ENCODE peak calls at places on chromosomes 13 and 19, in seven cellular contexts. V, Q, G, W, M, I and U are unnamed samples.

GRCh38 chr19:18099623-18099995 is 2.0 kb downstream of the MAST3 start:
- DNase-seq in V (no peak), Q (no peak), G (no peak), W (no peak), M (peak), I (no peak), U (no peak)

GRCh38 chr19:42683917-42684513 is 56.3 kb downstream of the PSG3 start:
- DNase-seq in V (no peak), Q (peak), G (no peak), W (no peak), M (no peak), I (no peak), U (no peak)

GRCh38 chr13:74040200-74040599 is 94.0 kb downstream of the KLF12 start:
- DNase-seq in V (no peak), Q (peak), G (no peak), W (peak), M (no peak), I (peak), U (no peak)

GRCh38 chr13:38417727-38418126 is 68.1 kb downstream of the UFM1 start:
- DNase-seq in V (no peak), Q (peak), G (no peak), W (no peak), M (no peak), I (no peak), U (no peak)

GRCh38 chr13:74036373-74036772 is 97.8 kb downstream of the KLF12 start:
- DNase-seq in V (no peak), Q (no peak), G (no peak), W (no peak), M (no peak), I (no peak), U (no peak)

GRCh38 chr13:52067237-52067636 is 42.7 kb downstream of the UTP14C start:
- DNase-seq in V (no peak), Q (peak), G (no peak), W (no peak), M (no peak), I (no peak), U (no peak)

GRCh38 chr13:113407103-113407530 is 43.2 kb upstream of the GRTP1 start:
- DNase-seq in V (no peak), Q (no peak), G (peak), W (no peak), M (peak), I (no peak), U (peak)

GRCh38 chr19:39038098-39038497 is 5.7 kb upstream of the FBXO27 start:
- DNase-seq in V (no peak), Q (peak), G (peak), W (peak), M (peak), I (no peak), U (no peak)

GRCh38 chr19:42197375-42197817 is 20.1 kb downstream of the DEDD2 start:
- DNase-seq in V (peak), Q (no peak), G (no peak), W (no peak), M (no peak), I (no peak), U (no peak)

GRCh38 chr19:51006406-51006805 is 5.0 kb upstream of the KLK8 start:
- DNase-seq in V (no peak), Q (no peak), G (no peak), W (no peak), M (no peak), I (no peak), U (no peak)

GRCh38 chr13:112103971-112104872 is 37.3 kb downstream of the SOX1 start:
- DNase-seq in V (no peak), Q (no peak), G (no peak), W (no peak), M (peak), I (no peak), U (no peak)

GRCh38 chr13:30991922-30992321 is 59.5 kb downstream of the TEX26 start:
- DNase-seq in V (no peak), Q (no peak), G (peak), W (no peak), M (no peak), I (no peak), U (peak)

GRCh38 chr13:113903361-113903760 is 39.5 kb upstream of the GAS6 start:
- DNase-seq in V (peak), Q (no peak), G (no peak), W (no peak), M (no peak), I (no peak), U (no peak)

GRCh38 chr19:55189424-55189823 is 9.3 kb upstream of the SYT5 start:
- DNase-seq in V (no peak), Q (peak), G (peak), W (peak), M (no peak), I (no peak), U (no peak)

GRCh38 chr19:18097993-18098890 is 664 bp downstream of the MAST3 start:
- DNase-seq in V (no peak), Q (no peak), G (no peak), W (no peak), M (peak), I (no peak), U (no peak)

GRCh38 chr13:21318891-21319532 is 140.1 kb downstream of the ZDHHC20 start:
- DNase-seq in V (no peak), Q (no peak), G (peak), W (no peak), M (no peak), I (no peak), U (no peak)

GRCh38 chr13:50387124-50387581 is 371.9 kb downstream of the KCNRG start:
- DNase-seq in V (no peak), Q (no peak), G (peak), W (peak), M (peak), I (peak), U (peak)

GRCh38 chr13:62512194-62513141 is 1096.8 kb upstream of the PCDH20 start:
- DNase-seq in V (no peak), Q (peak), G (peak), W (peak), M (peak), I (no peak), U (no peak)

GRCh38 chr19:31253816-31254551 is 95.3 kb downstream of the TSHZ3 start:
- DNase-seq in V (no peak), Q (no peak), G (no peak), W (no peak), M (no peak), I (no peak), U (no peak)

GRCh38 chr19:2048959-2049740 is 1.9 kb downstream of the MKNK2 start:
- DNase-seq in V (peak), Q (no peak), G (peak), W (no peak), M (peak), I (no peak), U (peak)

GRCh38 chr19:30587869-30588268 is 215.7 kb downstream of the ZNF536 start:
- DNase-seq in V (no peak), Q (no peak), G (no peak), W (no peak), M (no peak), I (no peak), U (no peak)

GRCh38 chr13:85567909-85568308 is 231.3 kb downstream of the SLITRK6 start:
- DNase-seq in V (no peak), Q (no peak), G (no peak), W (no peak), M (no peak), I (no peak), U (no peak)

GRCh38 chr13:110653271-110653670 is 37.9 kb downstream of the NAXD start:
- DNase-seq in V (no peak), Q (no peak), G (no peak), W (no peak), M (no peak), I (no peak), U (no peak)

GRCh38 chr13:40206241-40207109 is 460.0 kb downstream of the FOXO1 start:
- DNase-seq in V (no peak), Q (no peak), G (no peak), W (no peak), M (no peak), I (no peak), U (no peak)

GRCh38 chr19:39138221-39139211 is 12.9 kb downstream of the PAK4 start:
- DNase-seq in V (no peak), Q (no peak), G (no peak), W (no peak), M (peak), I (no peak), U (peak)

GRCh38 chr19:8316351-8317125 is 4.6 kb downstream of the NDUFA7 start:
- DNase-seq in V (no peak), Q (no peak), G (no peak), W (no peak), M (peak), I (no peak), U (peak)
- H3K27ac ChIP-seq in V (no peak), Q (no peak), G (no peak), W (no peak), M (no peak), I (peak), U (peak)

GRCh38 chr19:782195-783043 is 14.8 kb upstream of the PTBP1 start:
- DNase-seq in V (no peak), Q (peak), G (no peak), W (no peak), M (peak), I (no peak), U (no peak)
- H3K27ac ChIP-seq in V (no peak), Q (peak), G (peak), W (peak), M (peak), I (peak), U (peak)

DNA sequence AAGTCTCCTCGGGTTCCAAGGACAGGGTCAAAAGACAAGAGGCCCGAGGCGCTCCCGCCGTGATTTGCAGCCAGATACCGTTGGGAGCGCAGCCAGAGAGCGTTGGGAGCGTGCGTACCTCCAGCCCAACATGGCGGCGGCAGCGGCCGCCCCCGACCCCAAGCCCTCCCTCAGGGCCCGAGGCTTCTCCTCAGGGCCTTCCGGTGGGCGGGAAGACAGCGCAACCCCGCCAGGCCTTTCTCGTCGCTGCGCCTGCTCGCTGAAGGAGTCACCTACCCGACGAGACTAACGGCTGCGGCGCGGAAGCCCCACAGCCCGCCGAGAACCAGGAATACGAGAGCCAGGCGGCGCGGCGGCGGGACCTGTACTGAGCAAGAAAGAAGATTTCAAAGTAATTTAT is 3.2 kb upstream of the ZNF850 start:
- DNase-seq in V (peak), Q (no peak), G (no peak), W (no peak), M (peak), I (peak), U (no peak)
- H3K27ac ChIP-seq in V (no peak), Q (no peak), G (no peak), W (no peak), M (peak), I (peak), U (no peak)

GRCh38 chr19:10500247-10500592 is 2.9 kb downstream of the KEAP1 start:
- DNase-seq in V (no peak), Q (no peak), G (no peak), W (no peak), M (no peak), I (no peak), U (no peak)
- H3K27ac ChIP-seq in V (no peak), Q (peak), G (no peak), W (no peak), M (no peak), I (no peak), U (no peak)

DNA sequence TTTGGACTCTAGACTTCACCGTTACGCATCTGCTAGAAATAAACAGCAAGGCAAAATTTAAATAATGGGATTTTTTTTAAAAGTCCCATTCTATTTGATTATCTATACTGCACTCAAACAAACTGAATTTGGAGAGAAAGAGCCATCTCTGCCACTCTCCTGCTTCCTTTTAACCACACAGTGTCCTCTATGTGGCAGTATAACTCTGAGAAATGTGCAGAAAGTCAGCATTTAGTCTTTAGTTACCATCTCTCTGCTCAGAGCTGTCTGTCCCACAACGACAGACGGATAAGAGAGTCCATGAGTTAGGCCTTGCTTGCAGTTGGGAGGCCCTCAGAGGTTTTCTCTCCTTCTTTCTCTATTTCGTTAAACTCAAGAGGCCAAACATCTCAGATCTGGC is 21.2 kb downstream of the CCNA1 start:
- DNase-seq in V (no peak), Q (no peak), G (no peak), W (no peak), M (no peak), I (no peak), U (no peak)
- H3K27ac ChIP-seq in V (no peak), Q (no peak), G (no peak), W (no peak), M (no peak), I (no peak), U (no peak)

GRCh38 chr13:33249066-33249465 is 36.5 kb downstream of the STARD13 start:
- DNase-seq in V (no peak), Q (no peak), G (no peak), W (no peak), M (no peak), I (no peak), U (no peak)

GRCh38 chr13:33249894-33250293 is 35.7 kb downstream of the STARD13 start:
- DNase-seq in V (no peak), Q (no peak), G (no peak), W (no peak), M (no peak), I (no peak), U (no peak)

GRCh38 chr13:33251131-33251629 is 34.4 kb downstream of the STARD13 start:
- DNase-seq in V (peak), Q (no peak), G (no peak), W (no peak), M (no peak), I (no peak), U (no peak)

GRCh38 chr13:33250594-33250993 is 35.0 kb downstream of the STARD13 start:
- DNase-seq in V (no peak), Q (no peak), G (no peak), W (no peak), M (no peak), I (no peak), U (no peak)

GRCh38 chr13:33252103-33252502 is 33.5 kb downstream of the STARD13 start:
- DNase-seq in V (no peak), Q (no peak), G (no peak), W (no peak), M (no peak), I (peak), U (no peak)
- H3K27ac ChIP-seq in V (no peak), Q (peak), G (no peak), W (peak), M (no peak), I (peak), U (no peak)

DNA sequence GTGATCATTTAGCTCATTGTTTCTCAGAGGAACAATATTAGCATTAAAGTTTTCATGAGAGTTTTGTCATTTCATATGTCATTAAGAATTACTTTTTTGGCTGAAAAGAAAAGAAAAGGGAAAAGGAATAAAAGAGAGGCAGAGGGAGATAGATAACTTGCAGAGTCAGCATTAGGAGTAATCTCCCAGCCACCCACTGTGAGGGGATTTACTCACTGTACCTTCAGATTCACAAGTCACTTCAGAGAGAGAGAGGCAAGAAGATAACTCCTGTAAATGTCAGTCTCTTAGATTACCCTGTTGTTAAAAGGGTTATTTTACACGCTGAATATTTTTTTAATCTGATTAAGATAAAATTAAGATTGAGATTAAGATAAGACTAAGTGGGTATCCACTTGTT is 125.2 kb downstream of the POU4F1 start:
- DNase-seq in V (no peak), Q (no peak), G (no peak), W (no peak), M (no peak), I (no peak), U (no peak)
- H3K27ac ChIP-seq in V (no peak), Q (no peak), G (no peak), W (no peak), M (no peak), I (no peak), U (no peak)

GRCh38 chr13:24071016-24071415 is 89.5 kb upstream of the SPATA13 start:
- DNase-seq in V (no peak), Q (no peak), G (no peak), W (no peak), M (no peak), I (no peak), U (no peak)

GRCh38 chr13:24073657-24074056 is 86.9 kb upstream of the SPATA13 start:
- DNase-seq in V (no peak), Q (no peak), G (no peak), W (no peak), M (no peak), I (no peak), U (no peak)

GRCh38 chr13:24074687-24075086 is 85.8 kb upstream of the SPATA13 start:
- DNase-seq in V (peak), Q (no peak), G (no peak), W (no peak), M (no peak), I (no peak), U (no peak)

GRCh38 chr13:24068472-24068871 is 92.0 kb upstream of the SPATA13 start:
- DNase-seq in V (no peak), Q (no peak), G (no peak), W (no peak), M (no peak), I (no peak), U (no peak)

DNA sequence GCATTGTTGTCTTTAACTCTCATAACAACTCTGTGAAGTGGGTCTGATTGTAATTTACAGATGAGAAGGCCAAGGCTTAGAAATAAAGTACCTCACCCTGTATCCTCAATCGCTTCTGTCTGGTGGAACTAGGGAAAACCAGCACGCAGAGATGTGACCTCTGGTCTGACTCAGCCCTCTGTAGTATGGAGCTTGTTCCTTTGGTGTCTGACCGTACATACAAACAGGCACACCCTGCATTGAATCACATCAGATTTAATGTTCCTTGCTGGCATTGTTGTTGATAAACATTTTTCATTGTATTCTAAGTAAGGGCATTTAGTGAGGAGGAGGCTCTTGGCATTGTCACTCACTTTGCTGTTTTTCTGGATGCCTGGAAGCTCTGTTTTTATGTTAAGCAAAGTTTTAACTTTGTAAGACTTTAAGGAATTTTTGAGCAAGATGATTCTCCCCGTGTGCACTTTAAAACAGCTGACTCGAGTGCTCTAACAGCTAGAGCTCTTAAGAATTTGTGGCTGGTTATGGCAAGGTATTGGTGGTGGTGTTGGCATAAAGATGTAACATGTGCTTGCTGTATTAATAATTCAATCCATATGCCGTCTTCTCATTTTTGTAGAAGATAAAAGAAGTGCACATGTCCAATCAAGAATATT is 89.0 kb upstream of the SPATA13 start:
- DNase-seq in V (no peak), Q (no peak), G (no peak), W (no peak), M (no peak), I (no peak), U (no peak)
- H3K27ac ChIP-seq in V (no peak), Q (no peak), G (peak), W (no peak), M (no peak), I (peak), U (peak)